ENCODE peak calls at places on chromosome X, in four cellular contexts. S, I, F and C are unnamed samples.

GRCh38 chrX:132480581-132481203 is 8.1 kb downstream of the MBNL3 start:
- DNase-seq in S (peak), I (peak), F (no peak), C (peak)

GRCh38 chrX:31546130-31546529 is 474.3 kb upstream of the FTHL17 start:
- DNase-seq in S (peak), I (no peak), F (no peak), C (peak)

GRCh38 chrX:24144528-24144927 is 5.0 kb upstream of the ZFX start:
- DNase-seq in S (no peak), I (no peak), F (no peak), C (no peak)

GRCh38 chrX:24443943-24444342 is 21.1 kb upstream of the PDK3 start:
- DNase-seq in S (no peak), I (no peak), F (no peak), C (no peak)

GRCh38 chrX:97882306-97882705 is 998.6 kb downstream of the RPA4 start:
- DNase-seq in S (no peak), I (no peak), F (no peak), C (no peak)

GRCh38 chrX:115642895-115643530 is 82.0 kb downstream of the PLS3 start:
- DNase-seq in S (peak), I (no peak), F (peak), C (peak)

GRCh38 chrX:37755073-37755472 is 24.8 kb upstream of the CYBB start:
- DNase-seq in S (no peak), I (no peak), F (no peak), C (no peak)

GRCh38 chrX:102711872-102712215 is 404 bp upstream of the GPRASP2 start:
- DNase-seq in S (no peak), I (peak), F (no peak), C (no peak)

GRCh38 chrX:114127411-114128025 is 456.4 kb upstream of the HTR2C start:
- DNase-seq in S (no peak), I (no peak), F (no peak), C (no peak)

DNA sequence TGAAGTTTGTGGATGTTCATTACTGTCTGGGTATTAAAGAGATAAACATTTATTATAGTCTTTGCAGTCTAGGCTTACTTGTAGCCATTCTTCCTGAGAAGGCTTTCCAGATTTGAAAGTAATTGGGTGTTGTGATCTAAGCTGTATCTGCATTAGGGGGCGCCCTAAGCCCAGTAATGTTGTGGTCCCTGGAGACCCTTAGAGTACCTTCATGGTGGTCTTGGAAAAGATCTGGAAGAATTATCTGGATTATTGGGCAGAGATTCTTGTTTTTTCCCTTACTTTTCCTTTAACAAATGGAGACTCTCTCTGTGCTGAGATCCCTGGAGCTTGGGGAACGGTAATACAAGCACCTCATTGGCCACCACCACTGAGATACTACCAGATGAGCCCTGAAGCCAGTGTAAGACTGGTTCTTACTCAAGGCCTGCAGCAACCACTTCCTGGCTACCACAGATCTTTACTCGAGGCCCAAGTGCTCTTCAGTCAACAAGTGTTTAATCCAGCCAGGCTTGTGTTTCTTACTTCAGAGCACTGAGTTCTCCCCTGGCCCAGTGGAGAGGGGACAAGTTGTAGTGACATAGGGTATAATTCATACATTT is 63.1 kb downstream of the RTL3 start:
- DNase-seq in S (no peak), I (no peak), F (no peak), C (peak)
- TF ChIP-seq CTCF in S (no peak), I (peak), F (no peak), C (peak)

GRCh38 chrX:153625271-153626024 is 21.6 kb upstream of the DUSP9 start:
- DNase-seq in S (no peak), I (peak), F (no peak), C (no peak)
- H3K4me3 ChIP-seq in S (no peak), I (no peak), F (no peak), C (no peak)

GRCh38 chrX:153924149-153924861 is 1.8 kb downstream of the ARHGAP4 start:
- DNase-seq in S (no peak), I (peak), F (peak), C (peak)
- TF ChIP-seq CTCF in S (peak), I (peak), F (no peak), C (peak)

DNA sequence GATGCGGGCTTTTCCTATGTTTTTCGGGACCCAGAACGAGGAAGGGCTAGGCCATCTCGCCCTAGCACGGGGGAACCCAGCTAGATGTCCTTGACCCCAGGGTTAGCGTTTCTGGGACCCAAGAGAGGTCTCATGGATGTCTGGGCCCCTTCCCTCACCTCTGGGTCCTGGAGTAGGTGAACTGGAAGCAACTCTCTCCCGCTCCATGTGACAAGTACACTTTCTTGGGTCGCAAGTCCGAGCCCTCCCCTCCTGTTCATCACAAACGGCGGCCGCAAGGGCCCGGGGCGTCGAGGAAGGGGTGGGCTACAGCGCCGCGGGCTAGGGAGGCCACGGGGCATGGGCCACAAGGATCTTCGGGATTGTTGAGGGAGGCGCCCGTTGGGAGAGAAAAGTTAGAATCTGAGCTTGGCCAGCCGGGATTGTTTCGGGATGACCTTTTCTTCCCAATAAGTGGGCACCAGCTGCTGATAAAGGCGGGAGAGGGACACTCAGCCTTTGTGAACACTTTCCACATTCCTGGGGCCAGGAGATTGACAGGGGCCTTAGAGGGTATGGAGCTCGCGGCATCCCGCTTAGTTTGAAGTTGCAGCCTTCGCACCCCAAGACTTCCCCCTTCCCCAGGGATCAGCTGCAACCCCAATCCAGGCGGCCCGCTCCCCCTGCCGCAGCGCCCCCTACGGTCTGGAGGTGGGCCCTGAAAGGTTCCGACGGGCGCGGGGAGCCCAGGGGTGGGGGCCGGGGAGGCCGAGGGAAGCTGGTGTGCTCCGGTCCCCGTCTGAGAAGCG is 137.0 kb upstream of the ZIC3 start:
- DNase-seq in S (no peak), I (no peak), F (no peak), C (no peak)
- H3K4me3 ChIP-seq in S (no peak), I (peak), F (no peak), C (no peak)